ENCODE peak calls at places on chromosomes 7 and 10, in five cellular contexts. N is A549, H is body of pancreas, P is A673, T is aorta. Z is an unnamed sample.

GRCh38 chr7:73735526-73735905 is 3.1 kb downstream of the ABHD11 start:
- DNase-seq in H (no peak), T (no peak), N (no peak), P (no peak), Z (no peak)

GRCh38 chr10:73772280-73773151 is 9.3 kb upstream of the CHCHD1 start:
- DNase-seq in N (peak; percentile 69), H (peak; percentile 83), P (peak; percentile 89), T (peak; percentile 90), Z (peak; percentile 93)

GRCh38 chr7:130595986-130596385 is 72.6 kb downstream of the COPG2 start:
- DNase-seq in T (no peak), H (no peak), N (no peak), P (no peak), Z (no peak)

GRCh38 chr10:111085690-111086353 is 9.0 kb downstream of the ADRA2A start:
- DNase-seq in T (no peak), H (no peak), P (no peak), N (no peak), Z (no peak)

GRCh38 chr10:97726636-97727178 is 10.2 kb upstream of the ZFYVE27 start:
- DNase-seq in P (no peak), H (no peak), T (no peak), N (no peak), Z (no peak)

GRCh38 chr7:54879776-54880175 is 120.8 kb upstream of the SEC61G start:
- DNase-seq in T (no peak), N (peak; percentile 32), H (no peak), P (no peak), Z (no peak)

GRCh38 chr10:44935201-44935960 is 24.2 kb upstream of the RASSF4 start:
- DNase-seq in T (peak; percentile 77), H (peak; percentile 52), P (no peak), N (no peak), Z (peak; percentile 90)

GRCh38 chr10:124171561-124171960 is 78.2 kb upstream of the CHST15 start:
- DNase-seq in H (no peak), N (no peak), T (no peak), P (no peak), Z (no peak)

GRCh38 chr7:138864667-138865066 is 66.7 kb upstream of the ATP6V0A4 start:
- DNase-seq in N (peak; percentile 35), T (no peak), P (no peak), H (no peak), Z (no peak)

DNA sequence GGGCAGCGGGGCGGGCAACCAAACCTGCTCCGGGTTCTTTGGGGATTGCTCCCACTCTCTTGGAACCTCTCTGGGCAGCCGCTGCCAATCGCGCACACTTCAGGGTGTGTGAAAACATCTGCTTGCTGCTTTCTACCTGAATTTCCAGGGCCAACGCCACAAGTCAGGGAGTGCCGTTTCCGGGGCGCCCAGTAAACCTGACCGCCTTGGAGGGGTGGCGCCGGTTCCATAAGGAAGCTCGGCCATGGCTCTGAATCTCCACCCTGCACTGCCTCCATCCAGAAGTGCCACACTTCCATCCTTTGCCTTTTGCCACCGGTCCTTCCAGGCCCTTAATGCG is 679 bp upstream of the AFAP1L2 start:
- DNase-seq in N (peak; percentile 34), H (peak; percentile 30), T (no peak), P (no peak), Z (no peak)
- H3K4me3 ChIP-seq in N (peak overlapping the region; percentile 83), H (no peak overlapping the region), T (no peak overlapping the region), P (no peak overlapping the region), Z (peak overlapping the region; percentile 54)

DNA sequence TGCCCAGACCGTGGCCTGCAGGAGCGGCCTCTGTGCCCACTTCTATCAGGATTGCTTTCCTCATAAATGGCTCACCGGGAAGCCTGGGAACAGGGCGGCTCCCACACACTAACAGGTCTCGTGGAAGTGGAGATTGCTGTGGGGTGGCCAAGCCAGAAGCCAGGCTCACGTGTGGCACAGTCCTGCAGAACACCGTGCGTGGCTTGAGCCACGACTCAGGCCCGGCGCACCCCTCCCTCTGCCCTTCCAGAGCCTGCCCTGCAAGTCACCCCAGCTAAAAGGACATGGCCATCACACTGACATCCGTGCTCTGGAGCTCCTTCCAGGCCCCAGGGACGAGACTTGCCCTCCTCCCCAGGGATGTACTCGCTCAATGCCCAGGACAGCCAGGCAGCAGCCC is 7.0 kb downstream of the GPER1 start:
- DNase-seq in T (no peak), N (no peak), H (no peak), P (no peak), Z (no peak)
- H3K27ac ChIP-seq in T (no peak overlapping the region), N (no peak overlapping the region), H (no peak overlapping the region), P (no peak overlapping the region), Z (no peak overlapping the region)

GRCh38 chr10:50619171-50619570 is 4.6 kb downstream of the SGMS1 start:
- DNase-seq in N (no peak), P (no peak), H (no peak), T (no peak), Z (no peak)
- H3K4me3 ChIP-seq in N (no peak overlapping the region), P (no peak overlapping the region), H (no peak overlapping the region), T (no peak overlapping the region), Z (no peak overlapping the region)

GRCh38 chr7:37418381-37418780 is 30.3 kb downstream of the ELMO1 start:
- DNase-seq in H (no peak), P (no peak), N (no peak), T (no peak), Z (no peak)

GRCh38 chr7:37419496-37419895 is 29.2 kb downstream of the ELMO1 start:
- DNase-seq in H (no peak), P (no peak), T (no peak), N (no peak), Z (no peak)

GRCh38 chr7:37421820-37422219 is 26.8 kb downstream of the ELMO1 start:
- DNase-seq in T (no peak), N (no peak), P (no peak), H (no peak), Z (no peak)

GRCh38 chr7:37424532-37424931 is 24.1 kb downstream of the ELMO1 start:
- DNase-seq in N (no peak), H (no peak), P (no peak), T (no peak), Z (no peak)

GRCh38 chr7:37420931-37421330 is 27.7 kb downstream of the ELMO1 start:
- DNase-seq in H (no peak), P (no peak), T (no peak), N (no peak), Z (no peak)
- H3K27ac ChIP-seq in H (no peak overlapping the region), P (no peak overlapping the region), T (no peak overlapping the region), N (no peak overlapping the region), Z (no peak overlapping the region)

DNA sequence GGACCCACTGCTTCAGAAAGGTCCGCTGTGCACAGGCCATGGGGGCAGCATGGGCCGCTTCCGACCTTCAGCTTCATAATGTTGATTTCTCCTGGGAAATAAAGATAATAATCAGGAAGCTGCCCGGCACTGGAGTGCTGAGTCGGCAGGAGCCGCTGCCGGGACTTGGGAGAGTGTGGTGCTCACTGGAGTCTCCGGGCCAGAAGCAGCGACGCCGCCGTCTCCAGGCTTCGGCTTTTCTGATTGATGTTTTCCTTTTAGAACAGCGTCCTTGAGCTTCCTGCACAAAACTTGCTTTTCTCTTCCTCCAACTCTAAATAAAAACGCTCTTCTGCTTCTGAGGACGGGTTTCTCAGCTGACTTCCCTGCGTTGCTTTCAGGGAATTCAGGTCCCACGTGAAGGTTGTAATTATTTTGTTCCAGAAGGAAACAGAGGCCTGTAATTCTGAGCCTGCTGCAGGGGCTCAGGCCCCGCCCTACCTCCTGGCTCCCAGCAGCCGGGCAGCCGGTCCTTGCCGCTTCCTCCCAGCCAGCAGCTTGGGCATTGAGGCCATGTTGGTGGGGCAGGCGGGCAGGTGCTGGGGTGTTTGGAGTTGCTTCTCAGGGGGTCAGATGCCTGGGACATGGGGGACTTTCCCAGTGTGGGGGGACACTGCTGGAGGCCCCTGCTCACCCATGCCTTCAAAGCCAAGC is 14.7 kb downstream of the PWWP2B start:
- DNase-seq in P (peak; percentile 63), N (no peak), T (no peak), H (peak; percentile 62), Z (peak; percentile 74)
- H3K4me3 ChIP-seq in P (no peak overlapping the region), N (no peak overlapping the region), T (no peak overlapping the region), H (no peak overlapping the region), Z (no peak overlapping the region)

DNA sequence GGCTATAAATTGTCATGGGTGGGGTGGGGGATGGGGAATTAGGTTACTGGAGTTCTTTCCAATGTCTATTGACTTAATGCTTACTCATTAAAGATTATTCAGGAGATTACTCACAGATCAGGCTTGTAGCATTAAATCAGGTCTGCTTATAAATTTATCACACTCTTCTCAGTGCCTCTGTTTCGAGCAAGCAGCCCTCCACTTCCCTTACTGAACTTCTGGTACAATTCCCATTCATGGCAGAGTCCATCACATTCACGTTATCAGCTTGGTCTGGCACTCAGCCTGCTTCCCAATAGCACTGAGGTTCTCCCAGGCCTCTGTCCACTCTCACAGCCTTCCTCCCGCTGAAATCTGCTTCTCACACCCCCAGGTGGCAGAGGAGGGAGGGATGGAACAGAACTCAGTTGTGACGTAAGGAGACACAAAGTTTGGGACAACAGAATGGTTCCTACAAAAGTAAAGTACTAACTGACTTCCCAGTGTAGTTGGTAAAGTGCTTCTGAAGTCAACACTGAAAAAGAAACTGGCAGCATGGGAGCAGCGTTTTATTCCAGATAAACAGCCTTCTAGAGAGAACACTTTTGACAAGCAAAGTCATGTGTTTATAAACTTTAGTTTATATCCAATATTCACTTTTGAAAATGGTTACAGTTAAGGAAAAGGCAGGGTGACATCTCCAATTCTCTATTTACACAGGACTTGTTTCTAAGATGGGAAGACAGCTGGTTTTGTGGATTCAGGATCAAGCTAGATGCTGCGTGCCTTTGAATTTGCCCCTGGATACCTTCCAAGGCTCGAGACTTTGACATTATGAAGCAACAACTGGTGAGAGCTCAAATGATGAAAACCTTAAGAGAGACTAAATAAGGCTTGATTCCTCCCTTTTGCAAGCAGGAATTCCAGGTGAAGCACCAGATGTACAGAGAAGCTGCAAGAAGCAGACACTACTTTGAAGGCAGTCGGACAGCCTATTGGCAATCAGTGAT is 81.4 kb downstream of the ATXN7L1 start:
- DNase-seq in H (no peak), T (no peak), N (no peak), P (no peak), Z (peak; percentile 81)
- H3K27ac ChIP-seq in H (no peak overlapping the region), T (no peak overlapping the region), N (peak overlapping the region; percentile 52), P (no peak overlapping the region), Z (peak overlapping the region; percentile 38)

DNA sequence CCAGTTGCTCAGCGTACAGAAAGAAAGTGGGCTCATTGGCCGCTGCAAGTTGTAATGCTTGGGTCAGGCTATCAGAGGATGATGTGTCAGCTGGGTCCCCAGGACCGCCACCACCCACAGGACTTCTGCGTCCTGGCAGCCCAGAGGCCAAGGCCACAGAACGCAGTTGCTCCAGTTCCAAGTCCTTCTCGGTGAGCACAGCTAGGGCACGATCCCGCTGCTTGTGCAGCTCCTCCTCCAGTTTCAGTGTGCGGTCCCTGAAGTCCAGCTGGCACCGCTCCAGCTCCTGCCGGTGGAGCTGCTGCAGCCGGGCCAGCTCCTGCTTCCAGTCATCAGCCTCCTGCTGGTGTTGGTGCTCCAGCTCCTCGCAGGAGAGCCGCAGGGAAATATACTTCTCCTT is 3.0 kb downstream of the GCC1 start:
- DNase-seq in N (no peak), P (no peak), T (no peak), H (peak; percentile 58), Z (peak; percentile 70)
- H3K4me3 ChIP-seq in N (no peak overlapping the region), P (no peak overlapping the region), T (no peak overlapping the region), H (no peak overlapping the region), Z (no peak overlapping the region)

DNA sequence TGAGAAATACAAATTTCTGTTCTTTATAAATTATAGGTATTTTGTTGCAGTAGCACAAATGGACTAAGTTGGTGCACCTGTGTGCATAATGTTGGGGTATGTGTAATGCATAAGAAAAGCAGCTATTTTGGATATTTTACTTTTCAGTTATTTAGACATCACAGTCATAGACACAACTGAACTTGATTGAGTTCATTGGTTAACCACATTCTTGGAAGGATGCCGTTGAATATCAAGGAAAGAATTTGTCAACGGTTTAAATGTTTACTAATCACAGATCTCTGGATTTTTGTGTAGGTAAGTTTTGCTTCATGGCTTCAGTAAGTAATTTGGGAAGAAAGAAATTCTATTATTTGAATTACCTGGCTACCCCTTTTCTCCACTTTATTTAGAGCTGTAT is 4.1 kb downstream of the OTUD1 start:
- DNase-seq in T (no peak), N (no peak), H (no peak), P (no peak), Z (no peak)
- H3K27ac ChIP-seq in T (no peak overlapping the region), N (no peak overlapping the region), H (no peak overlapping the region), P (peak overlapping the region; percentile 84), Z (no peak overlapping the region)

GRCh38 chr7:82567841-82568240 is 124.3 kb upstream of the CACNA2D1 start:
- DNase-seq in T (no peak), H (no peak), P (no peak), N (no peak), Z (no peak)
- H3K4me3 ChIP-seq in T (no peak overlapping the region), H (no peak overlapping the region), P (no peak overlapping the region), N (no peak overlapping the region), Z (no peak overlapping the region)